ENCODE peak calls at places on chromosomes 4 and X, in four cellular contexts. M, E, C and K are unnamed samples.
A peak's percentile ranks its signal among the peaks of the same experiment; 100 is the strongest.

GRCh38 chr4:41369680-41370079 is 113.0 kb downstream of the UCHL1 start:
- DNase-seq in C (no peak), E (no peak), M (no peak), K (peak; percentile 46)

GRCh38 chrX:45750639-45751038 is 550.0 kb upstream of the DIPK2B start:
- DNase-seq in E (no peak), C (peak; percentile 70), M (no peak), K (peak; percentile 15)

GRCh38 chrX:87517571-87518141 is at the start of gene KLHL4:
- DNase-seq in E (no peak), M (no peak), C (peak; percentile 90), K (no peak)

GRCh38 chr4:99201687-99202086 is 17.4 kb downstream of the ADH6 start:
- DNase-seq in M (no peak), C (peak; percentile 3), E (no peak), K (no peak)

GRCh38 chr4:77697860-77698599 is 92.4 kb downstream of the CXCL13 start:
- DNase-seq in M (no peak), C (peak; percentile 97), E (no peak), K (peak; percentile 53)

GRCh38 chr4:177405508-177405907 is 36.7 kb downstream of the AGA start:
- DNase-seq in C (no peak), M (no peak), E (no peak), K (no peak)

GRCh38 chr4:186234367-186234766 is 7.1 kb downstream of the KLKB1 start:
- DNase-seq in C (no peak), M (no peak), E (no peak), K (no peak)

GRCh38 chrX:100731441-100732281 is at the start of gene SYTL4:
- DNase-seq in M (no peak), C (peak; percentile 12), E (no peak), K (no peak)

GRCh38 chr4:132346016-132346415 is 803.1 kb upstream of the PCDH10 start:
- DNase-seq in M (no peak), C (no peak), E (no peak), K (no peak)

GRCh38 chrX:130682990-130683389 is 220.0 kb downstream of the ENOX2 start:
- DNase-seq in M (no peak), E (no peak), C (peak; percentile 4), K (no peak)

GRCh38 chr4:113094802-113095201 is 45.3 kb downstream of the ANK2 start:
- DNase-seq in M (no peak), C (peak; percentile 26), E (no peak), K (no peak)